ENCODE peak calls at places on chromosomes 5 and 9, in four cellular contexts. One of them, this sample, is unnamed.

GRCh38 chr9:116087246-116087645 is 66.3 kb upstream of the PAPPA start:
- DNase-seq in heart left ventricle: peak
- DNase-seq in Caki2: peak
- DNase-seq in T-helper 1 cell: no peak
- DNase-seq in this sample: peak

GRCh38 chr9:95023217-95024003 is 294.1 kb downstream of the FANCC start:
- DNase-seq in T-helper 1 cell: no peak
- DNase-seq in Caki2: peak
- DNase-seq in heart left ventricle: peak
- DNase-seq in this sample: no peak

GRCh38 chr5:149358294-149358651 is 427 bp downstream of the PCYOX1L start:
- DNase-seq in heart left ventricle: peak
- DNase-seq in T-helper 1 cell: no peak
- DNase-seq in Caki2: no peak
- DNase-seq in this sample: peak

GRCh38 chr9:100911273-100911672 is 117.3 kb upstream of the PLPPR1 start:
- DNase-seq in T-helper 1 cell: no peak
- DNase-seq in heart left ventricle: no peak
- DNase-seq in Caki2: no peak
- DNase-seq in this sample: no peak

GRCh38 chr5:55220433-55221185 is 6.5 kb downstream of the MCIDAS start:
- DNase-seq in heart left ventricle: no peak
- DNase-seq in Caki2: no peak
- DNase-seq in T-helper 1 cell: no peak
- DNase-seq in this sample: no peak

GRCh38 chr5:111099058-111099778 is 7.1 kb downstream of the WDR36 start:
- DNase-seq in T-helper 1 cell: no peak
- DNase-seq in heart left ventricle: no peak
- DNase-seq in Caki2: no peak
- DNase-seq in this sample: no peak

GRCh38 chr5:76850543-76851140 is 828 bp downstream of the S100Z start:
- DNase-seq in Caki2: no peak
- DNase-seq in heart left ventricle: no peak
- DNase-seq in T-helper 1 cell: no peak
- DNase-seq in this sample: no peak

GRCh38 chr9:35598863-35599590 is 6.0 kb upstream of the TESK1 start:
- DNase-seq in Caki2: no peak
- DNase-seq in heart left ventricle: no peak
- DNase-seq in T-helper 1 cell: no peak
- DNase-seq in this sample: no peak

GRCh38 chr5:21680196-21680595 is 1172.9 kb downstream of the CDH12 start:
- DNase-seq in heart left ventricle: no peak
- DNase-seq in T-helper 1 cell: no peak
- DNase-seq in Caki2: peak
- DNase-seq in this sample: no peak

GRCh38 chr5:112202694-112203093 is 216.4 kb downstream of the EPB41L4A start:
- DNase-seq in T-helper 1 cell: no peak
- DNase-seq in Caki2: no peak
- DNase-seq in heart left ventricle: no peak
- DNase-seq in this sample: no peak

GRCh38 chr5:172798422-172799215 is 27.6 kb upstream of the DUSP1 start:
- DNase-seq in heart left ventricle: peak
- DNase-seq in Caki2: peak
- DNase-seq in T-helper 1 cell: no peak
- DNase-seq in this sample: peak

GRCh38 chr5:147160923-147161663 is 73.7 kb upstream of the STK32A start:
- DNase-seq in T-helper 1 cell: no peak
- DNase-seq in Caki2: no peak
- DNase-seq in heart left ventricle: no peak
- DNase-seq in this sample: no peak

GRCh38 chr5:92455011-92455410 is 1071.9 kb upstream of the ARRDC3 start:
- DNase-seq in Caki2: no peak
- DNase-seq in T-helper 1 cell: no peak
- DNase-seq in heart left ventricle: no peak
- DNase-seq in this sample: no peak

GRCh38 chr5:3004361-3005080 is 253.0 kb upstream of the IRX2 start:
- DNase-seq in heart left ventricle: no peak
- DNase-seq in T-helper 1 cell: no peak
- DNase-seq in Caki2: no peak
- DNase-seq in this sample: no peak

GRCh38 chr9:12674961-12675360 is 18.2 kb upstream of the TYRP1 start:
- DNase-seq in Caki2: no peak
- DNase-seq in heart left ventricle: no peak
- DNase-seq in T-helper 1 cell: no peak
- DNase-seq in this sample: no peak

GRCh38 chr9:131111186-131111853 is 14.1 kb upstream of the NUP214 start:
- DNase-seq in Caki2: peak
- DNase-seq in T-helper 1 cell: no peak
- DNase-seq in heart left ventricle: no peak
- DNase-seq in this sample: peak

GRCh38 chr9:88645869-88646204 is 110.9 kb downstream of the NXNL2 start:
- DNase-seq in Caki2: no peak
- DNase-seq in heart left ventricle: no peak
- DNase-seq in T-helper 1 cell: no peak
- DNase-seq in this sample: no peak

GRCh38 chr5:179974946-179975712 is 67.4 kb upstream of the TBC1D9B start:
- DNase-seq in T-helper 1 cell: no peak
- DNase-seq in Caki2: peak
- DNase-seq in heart left ventricle: peak
- DNase-seq in this sample: no peak